ENCODE peak calls at places on chromosomes 16 and 17, in seven cellular contexts. D is cardiac muscle cell, W is germinal center, M is body of pancreas, N is amniotic stem cell, U is RPMI8226, Q is ascending aorta. S is an unnamed sample.

GRCh38 chr16:66984902-66985311 is 3.5 kb upstream of the CES4A start:
- DNase-seq in Q (no peak), N (no peak), D (no peak), W (no peak), U (no peak), M (no peak), S (no peak)

GRCh38 chr17:50133769-50134099 is 3.8 kb upstream of the SAMD14 start:
- DNase-seq in W (no peak), U (no peak), M (no peak), N (no peak), D (no peak), Q (no peak), S (no peak)

GRCh38 chr17:81885454-81885853 is 5.9 kb downstream of the ALYREF start:
- DNase-seq in U (no peak), W (no peak), N (no peak), D (no peak), M (no peak), Q (no peak), S (no peak)

GRCh38 chr17:78278139-78278741 is 46.8 kb downstream of the TMEM235 start:
- DNase-seq in U (peak; percentile 91), W (no peak), Q (no peak), M (no peak), N (no peak), D (no peak), S (no peak)

GRCh38 chr17:30720013-30720471 is 104.5 kb downstream of the CRLF3 start:
- DNase-seq in M (peak; percentile 10), N (no peak), U (no peak), Q (no peak), W (no peak), D (no peak), S (no peak)

GRCh38 chr16:83887088-83887487 is 11.8 kb upstream of the MLYCD start:
- DNase-seq in U (peak; percentile 11), N (no peak), W (no peak), Q (no peak), M (no peak), D (peak; percentile 32), S (no peak)

GRCh38 chr17:4881761-4882555 is 17.4 kb upstream of the C17orf107 start:
- DNase-seq in Q (no peak), U (peak; percentile 66), M (peak; percentile 80), W (peak; percentile 68), N (no peak), D (peak; percentile 45), S (no peak)

GRCh38 chr17:34011599-34011998 is 243.5 kb upstream of the CCL2 start:
- DNase-seq in U (no peak), W (no peak), D (no peak), N (no peak), M (no peak), Q (no peak), S (no peak)

GRCh38 chr17:82246365-82247174 is 17.7 kb downstream of the SLC16A3 start:
- DNase-seq in M (no peak), N (no peak), D (peak; percentile 51), Q (no peak), W (no peak), U (no peak), S (no peak)

GRCh38 chr16:56814537-56815432 is 50.2 kb upstream of the SLC12A3 start:
- DNase-seq in U (no peak), Q (no peak), D (peak; percentile 17), N (no peak), W (no peak), M (no peak), S (no peak)

GRCh38 chr17:34178047-34178446 is 77.0 kb upstream of the CCL2 start:
- DNase-seq in M (no peak), Q (no peak), N (no peak), W (no peak), U (no peak), D (peak; percentile 29), S (no peak)

GRCh38 chr16:3147046-3147756 is 12.4 kb downstream of the ZNF213 start:
- DNase-seq in M (no peak), D (no peak), N (no peak), W (no peak), Q (no peak), U (no peak), S (no peak)

GRCh38 chr17:27741361-27741861 is 58.9 kb downstream of the NOS2 start:
- DNase-seq in Q (no peak), N (no peak), D (no peak), M (no peak), W (no peak), U (no peak), S (no peak)